ENCODE peak calls at places on chromosomes 12 and 14, in nine cellular contexts. G, J, U, P, F, N, A, R and Z are unnamed samples.
A peak's percentile ranks its signal among the peaks of the same experiment; 100 is the strongest.

GRCh38 chr14:81432171-81432570 is 32.0 kb upstream of the STON2 start:
- DNase-seq in G (no peak), J (no peak), U (no peak), P (no peak), F (no peak), N (no peak), A (peak; percentile 19), R (no peak), Z (no peak)

GRCh38 chr12:95574030-95574429 is 22.8 kb upstream of the USP44 start:
- DNase-seq in G (no peak), J (no peak), U (no peak), P (no peak), F (no peak), N (peak; percentile 51), A (no peak), R (no peak), Z (no peak)

GRCh38 chr14:32073537-32074189 is 3.4 kb upstream of the ARHGAP5 start:
- DNase-seq in G (peak; percentile 48), J (peak; percentile 95), U (peak; percentile 27), P (peak; percentile 60), F (no peak), N (peak; percentile 74), A (peak; percentile 89), R (no peak), Z (peak; percentile 60)

GRCh38 chr14:96584907-96585671 is 82.9 kb downstream of the PAPOLA start:
- DNase-seq in G (no peak), J (no peak), U (no peak), P (no peak), F (no peak), N (no peak), A (no peak), R (peak; percentile 24), Z (peak; percentile 2)

GRCh38 chr12:67797769-67798168 is 149.2 kb downstream of the DYRK2 start:
- DNase-seq in G (no peak), J (no peak), U (no peak), P (no peak), F (no peak), N (no peak), A (no peak), R (no peak), Z (no peak)

GRCh38 chr12:70660620-70661219 is 23.5 kb upstream of the PTPRB start:
- DNase-seq in G (no peak), J (peak; percentile 56), U (no peak), P (no peak), F (no peak), N (no peak), A (peak; percentile 72), R (no peak), Z (no peak)

GRCh38 chr12:130338794-130339601 is 1.3 kb downstream of the PIWIL1 start:
- DNase-seq in G (no peak), J (peak; percentile 57), U (no peak), P (no peak), F (no peak), N (no peak), A (no peak), R (no peak), Z (no peak)

GRCh38 chr12:12952036-12952435 is at the start of gene GPRC5D:
- DNase-seq in G (no peak), J (no peak), U (no peak), P (no peak), F (no peak), N (no peak), A (no peak), R (no peak), Z (no peak)

GRCh38 chr12:47362131-47362686 is 282.4 kb upstream of the AMIGO2 start:
- DNase-seq in G (no peak), J (no peak), U (no peak), P (no peak), F (no peak), N (no peak), A (no peak), R (no peak), Z (no peak)

GRCh38 chr12:130526813-130527212 is 189.1 kb downstream of the PIWIL1 start:
- DNase-seq in G (no peak), J (no peak), U (no peak), P (no peak), F (no peak), N (peak; percentile 82), A (no peak), R (no peak), Z (no peak)

GRCh38 chr14:49774111-49774510 is 6.2 kb downstream of the KLHDC2 start:
- DNase-seq in G (no peak), J (peak; percentile 37), U (no peak), P (no peak), F (no peak), N (no peak), A (no peak), R (no peak), Z (no peak)

GRCh38 chr14:66284346-66284745 is 201.8 kb upstream of the CCDC196 start:
- DNase-seq in G (no peak), J (no peak), U (no peak), P (no peak), F (no peak), N (no peak), A (peak; percentile 19), R (no peak), Z (no peak)

GRCh38 chr14:51998348-51998747 is 9.0 kb downstream of the RTRAF start:
- DNase-seq in G (no peak), J (no peak), U (no peak), P (no peak), F (no peak), N (no peak), A (no peak), R (no peak), Z (no peak)

GRCh38 chr12:113002676-113003075 is 24.4 kb downstream of the OAS2 start:
- DNase-seq in G (no peak), J (no peak), U (no peak), P (no peak), F (no peak), N (no peak), A (no peak), R (no peak), Z (no peak)

GRCh38 chr12:108635201-108635996 is 1.7 kb upstream of the SELPLG start:
- DNase-seq in G (no peak), J (no peak), U (no peak), P (no peak), F (no peak), N (peak; percentile 33), A (no peak), R (peak; percentile 87), Z (no peak)

GRCh38 chr14:65821224-65821753 is 408.8 kb downstream of the FUT8 start:
- DNase-seq in G (no peak), J (no peak), U (no peak), P (no peak), F (no peak), N (no peak), A (no peak), R (no peak), Z (no peak)

GRCh38 chr12:124764451-124764850 is 99.2 kb downstream of the SCARB1 start:
- DNase-seq in G (no peak), J (peak; percentile 89), U (no peak), P (no peak), F (no peak), N (no peak), A (peak; percentile 84), R (no peak), Z (no peak)

GRCh38 chr14:67816326-67817009 is at the start of gene ZFYVE26:
- DNase-seq in G (peak; percentile 79), J (peak; percentile 94), U (peak; percentile 97), P (peak; percentile 94), F (peak; percentile 92), N (peak; percentile 91), A (peak; percentile 96), R (peak; percentile 95), Z (peak; percentile 85)
- H3K4me3 ChIP-seq in G (peak within 1 kb of the TSS; percentile 99), J (peak within 1 kb of the TSS; percentile 89), U (peak within 1 kb of the TSS; percentile 70), P (peak within 1 kb of the TSS; percentile 90), F (peak within 1 kb of the TSS; percentile 93), N (peak within 1 kb of the TSS; percentile 67), A (peak within 1 kb of the TSS; percentile 95), R (peak within 1 kb of the TSS; percentile 78), Z (peak within 1 kb of the TSS; percentile 85)

DNA sequence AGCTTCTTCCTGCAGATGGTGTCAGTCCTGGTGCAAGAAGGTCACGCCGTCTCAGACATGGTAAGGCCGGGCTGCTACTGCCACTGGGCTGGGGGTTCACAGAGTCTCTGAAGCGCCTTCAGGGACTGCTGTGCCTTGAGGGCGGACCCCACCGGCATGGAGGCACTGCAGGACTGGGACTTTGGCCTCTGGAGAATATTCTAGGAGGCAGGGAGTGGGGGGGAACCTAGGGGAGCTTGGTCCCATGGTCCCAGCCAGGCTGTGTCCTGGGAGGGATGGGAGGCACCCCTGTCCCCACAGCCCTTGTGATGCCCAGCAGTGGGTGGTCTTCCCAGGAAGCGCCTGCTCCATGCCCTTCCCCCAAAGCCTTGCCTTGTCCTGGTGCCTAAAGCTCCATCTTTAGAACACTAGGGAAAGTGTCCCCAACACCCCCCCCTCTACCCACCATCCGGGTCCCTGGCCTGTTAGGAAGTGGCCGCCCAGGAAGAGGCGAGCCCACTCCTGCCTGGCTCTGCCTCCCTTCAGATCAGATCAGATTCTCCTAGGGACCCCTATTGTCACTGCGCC is 1.5 kb downstream of the AMN start:
- DNase-seq in G (no peak), J (peak; percentile 80), U (no peak), P (no peak), F (no peak), N (no peak), A (no peak), R (no peak), Z (no peak)
- H3K4me3 ChIP-seq in G (no peak overlapping the region), J (no peak overlapping the region), U (no peak overlapping the region), P (no peak overlapping the region), F (no peak overlapping the region), N (peak overlapping the region; percentile 40), A (no peak overlapping the region), R (no peak overlapping the region), Z (no peak overlapping the region)

GRCh38 chr14:23566112-23566781 is 1.3 kb downstream of the AP1G2 start:
- DNase-seq in G (no peak), J (peak; percentile 35), U (no peak), P (no peak), F (peak; percentile 46), N (no peak), A (no peak), R (no peak), Z (no peak)
- H3K4me3 ChIP-seq in G (no peak overlapping the region), J (peak overlapping the region; percentile 78), U (no peak overlapping the region), P (no peak overlapping the region), F (no peak overlapping the region), N (peak overlapping the region; percentile 73), A (no peak overlapping the region), R (peak overlapping the region; percentile 67), Z (peak overlapping the region; percentile 78)

GRCh38 chr14:104135904-104136471 is 2.4 kb upstream of the KIF26A start:
- DNase-seq in G (no peak), J (peak; percentile 85), U (no peak), P (no peak), F (peak; percentile 66), N (peak; percentile 75), A (no peak), R (peak; percentile 51), Z (peak; percentile 74)

GRCh38 chr14:104133496-104133895 is 4.9 kb upstream of the KIF26A start:
- DNase-seq in G (no peak), J (peak; percentile 83), U (no peak), P (no peak), F (peak; percentile 53), N (no peak), A (no peak), R (peak; percentile 59), Z (no peak)

GRCh38 chr14:104134061-104134965 is 4.1 kb upstream of the KIF26A start:
- DNase-seq in G (no peak), J (peak; percentile 77), U (no peak), P (no peak), F (peak; percentile 59), N (peak; percentile 37), A (no peak), R (peak; percentile 66), Z (peak; percentile 61)

GRCh38 chr14:104136472-104137296 is 1.7 kb upstream of the KIF26A start:
- DNase-seq in G (no peak), J (peak; percentile 90), U (no peak), P (no peak), F (peak; percentile 62), N (peak; percentile 55), A (no peak), R (peak; percentile 69), Z (peak; percentile 12)

GRCh38 chr14:104135121-104135903 is 3.1 kb upstream of the KIF26A start:
- DNase-seq in G (no peak), J (peak; percentile 93), U (no peak), P (no peak), F (peak; percentile 65), N (peak; percentile 89), A (no peak), R (peak; percentile 72), Z (peak; percentile 4)
- H3K4me3 ChIP-seq in G (no peak overlapping the region), J (no peak overlapping the region), U (no peak overlapping the region), P (no peak overlapping the region), F (no peak overlapping the region), N (peak overlapping the region; percentile 46), A (no peak overlapping the region), R (no peak overlapping the region), Z (no peak overlapping the region)